ENCODE peak calls at places on chromosomes 7 and 10, in seven cellular contexts. J, X, E, Z, T, W and M are unnamed samples.

GRCh38 chr7:151687523-151688235 is 168.0 kb upstream of the RHEB start:
- DNase-seq in J (peak), X (peak), E (peak), Z (peak), T (no peak), W (peak), M (no peak)

GRCh38 chr7:97495487-97495886 is 236.4 kb upstream of the TAC1 start:
- DNase-seq in J (no peak), X (no peak), E (no peak), Z (no peak), T (no peak), W (no peak), M (no peak)

GRCh38 chr10:80522756-80523363 is 14.8 kb upstream of the SH2D4B start:
- DNase-seq in J (no peak), X (no peak), E (no peak), Z (no peak), T (no peak), W (no peak), M (no peak)

GRCh38 chr10:49071221-49071761 is 44.0 kb downstream of the VSTM4 start:
- DNase-seq in J (no peak), X (no peak), E (no peak), Z (peak), T (no peak), W (peak), M (no peak)

GRCh38 chr7:13197501-13197900 is 510.1 kb downstream of the ARL4A start:
- DNase-seq in J (no peak), X (no peak), E (no peak), Z (no peak), T (no peak), W (no peak), M (no peak)

GRCh38 chr7:35801392-35802101 is 690 bp downstream of the SEPTIN7 start:
- DNase-seq in J (peak), X (peak), E (peak), Z (peak), T (peak), W (peak), M (peak)

GRCh38 chr10:129308953-129309352 is 158.1 kb upstream of the MGMT start:
- DNase-seq in J (no peak), X (no peak), E (no peak), Z (no peak), T (no peak), W (no peak), M (no peak)

GRCh38 chr7:105876964-105877601 is 684 bp upstream of the ATXN7L1 start:
- DNase-seq in J (peak), X (peak), E (peak), Z (no peak), T (no peak), W (peak), M (peak)

GRCh38 chr7:37323912-37324430 is 124.7 kb downstream of the ELMO1 start:
- DNase-seq in J (no peak), X (no peak), E (no peak), Z (no peak), T (no peak), W (no peak), M (no peak)

GRCh38 chr7:104306788-104307187 is 21.6 kb upstream of the LHFPL3 start:
- DNase-seq in J (no peak), X (no peak), E (no peak), Z (no peak), T (no peak), W (no peak), M (no peak)

GRCh38 chr7:88396295-88396947 is 89.7 kb upstream of the STEAP4 start:
- DNase-seq in J (no peak), X (peak), E (no peak), Z (no peak), T (no peak), W (no peak), M (peak)

GRCh38 chr7:5396542-5396941 is 27.1 kb downstream of the TNRC18 start:
- DNase-seq in J (no peak), X (no peak), E (peak), Z (peak), T (peak), W (peak), M (peak)

GRCh38 chr10:111338798-111339197 is 262.0 kb downstream of the ADRA2A start:
- DNase-seq in J (no peak), X (no peak), E (no peak), Z (no peak), T (peak), W (no peak), M (peak)

GRCh38 chr7:144019457-144019856 is 19.3 kb downstream of the OR6B1 start:
- DNase-seq in J (no peak), X (peak), E (no peak), Z (no peak), T (no peak), W (no peak), M (no peak)

GRCh38 chr7:27212587-27213149 is 12.8 kb upstream of the HOXA13 start:
- DNase-seq in J (no peak), X (no peak), E (no peak), Z (no peak), T (no peak), W (no peak), M (no peak)

GRCh38 chr10:132787253-132788179 is 1.6 kb upstream of the NKX6-2 start:
- DNase-seq in J (peak), X (no peak), E (peak), Z (no peak), T (no peak), W (no peak), M (peak)

GRCh38 chr10:89346264-89346971 is 18.6 kb downstream of the IFIT3 start:
- DNase-seq in J (peak), X (peak), E (no peak), Z (no peak), T (no peak), W (peak), M (no peak)

GRCh38 chr10:15209827-15210509 is 41.5 kb upstream of the NMT2 start:
- DNase-seq in J (peak), X (peak), E (peak), Z (peak), T (peak), W (peak), M (peak)

GRCh38 chr10:1074748-1075358 is 18.7 kb downstream of the WDR37 start:
- DNase-seq in J (no peak), X (no peak), E (peak), Z (peak), T (no peak), W (no peak), M (no peak)
- TF ChIP-seq CTCF in J (peak), X (peak), E (peak), Z (no peak), T (peak), W (no peak), M (no peak)

GRCh38 chr7:55065511-55066229 is 46.9 kb downstream of the EGFR start:
- DNase-seq in J (peak), X (peak), E (no peak), Z (no peak), T (no peak), W (peak), M (no peak)

GRCh38 chr7:55066938-55067337 is 48.1 kb downstream of the EGFR start:
- DNase-seq in J (no peak), X (no peak), E (no peak), Z (no peak), T (no peak), W (no peak), M (no peak)

GRCh38 chr7:55065079-55065478 is 46.3 kb downstream of the EGFR start:
- DNase-seq in J (no peak), X (peak), E (no peak), Z (peak), T (no peak), W (peak), M (no peak)

GRCh38 chr7:55067748-55068147 is 48.9 kb downstream of the EGFR start:
- DNase-seq in J (no peak), X (no peak), E (no peak), Z (no peak), T (no peak), W (no peak), M (no peak)

GRCh38 chr7:55066479-55066878 is 47.7 kb downstream of the EGFR start:
- DNase-seq in J (peak), X (no peak), E (no peak), Z (no peak), T (no peak), W (no peak), M (no peak)
- TF ChIP-seq CTCF in J (no peak), X (no peak), E (no peak), Z (no peak), T (no peak), W (no peak), M (no peak)

DNA sequence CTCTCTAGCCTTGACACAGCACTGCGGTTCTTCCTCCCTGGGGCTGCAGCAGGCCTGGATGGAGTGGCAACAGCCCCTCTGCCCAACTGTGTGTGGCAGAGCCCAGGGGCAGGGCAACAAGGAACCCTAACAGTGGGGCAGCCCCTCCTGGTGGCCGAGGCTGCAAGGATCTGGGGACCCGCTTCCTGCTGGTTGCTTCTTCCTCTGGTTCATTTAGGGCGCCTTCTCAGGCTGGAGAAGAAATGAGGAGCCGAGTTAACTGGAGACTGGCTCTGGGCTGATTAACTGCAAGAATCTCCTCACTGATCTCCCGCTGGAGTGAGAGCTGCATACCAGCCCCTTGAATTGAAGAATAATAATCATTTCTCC is 80.1 kb upstream of the EMX2 start:
- DNase-seq in J (peak), X (no peak), E (no peak), Z (no peak), T (no peak), W (no peak), M (no peak)
- TF ChIP-seq CTCF in J (peak), X (no peak), E (no peak), Z (no peak), T (no peak), W (no peak), M (no peak)

GRCh38 chr10:33412261-33413092 is 78.0 kb upstream of the NRP1 start:
- DNase-seq in J (no peak), X (peak), E (no peak), Z (no peak), T (no peak), W (peak), M (no peak)

GRCh38 chr10:33410096-33410859 is 75.8 kb upstream of the NRP1 start:
- DNase-seq in J (no peak), X (no peak), E (no peak), Z (no peak), T (no peak), W (no peak), M (no peak)

GRCh38 chr10:33414841-33415240 is 80.4 kb upstream of the NRP1 start:
- DNase-seq in J (no peak), X (no peak), E (no peak), Z (no peak), T (no peak), W (no peak), M (no peak)

GRCh38 chr10:33410860-33411234 is 76.4 kb upstream of the NRP1 start:
- DNase-seq in J (no peak), X (no peak), E (no peak), Z (no peak), T (no peak), W (no peak), M (no peak)

DNA sequence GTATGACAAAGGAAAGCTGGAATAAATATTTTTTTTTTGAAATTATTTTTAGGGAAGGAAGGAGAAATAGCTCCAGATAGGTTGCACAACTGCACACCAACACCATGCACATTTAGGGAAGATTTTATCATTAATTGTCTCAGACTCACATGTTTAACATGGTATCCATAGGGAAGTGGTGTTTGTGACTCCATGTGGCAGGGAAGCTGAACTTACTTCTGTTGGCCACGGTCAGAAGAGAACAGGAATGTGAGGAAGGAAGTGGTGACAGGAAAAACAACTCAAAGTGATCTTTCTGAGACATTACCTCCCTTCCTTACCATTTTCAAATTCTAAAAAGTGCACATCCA is 78.6 kb upstream of the NRP1 start:
- DNase-seq in J (no peak), X (peak), E (no peak), Z (no peak), T (no peak), W (no peak), M (no peak)
- TF ChIP-seq CTCF in J (no peak), X (no peak), E (peak), Z (no peak), T (no peak), W (no peak), M (no peak)

GRCh38 chr10:43297534-43297933 is 30.7 kb upstream of the RASGEF1A start:
- DNase-seq in J (no peak), X (no peak), E (no peak), Z (no peak), T (no peak), W (no peak), M (no peak)
- TF ChIP-seq CTCF in J (no peak), X (no peak), E (no peak), Z (no peak), T (no peak), W (no peak), M (no peak)

DNA sequence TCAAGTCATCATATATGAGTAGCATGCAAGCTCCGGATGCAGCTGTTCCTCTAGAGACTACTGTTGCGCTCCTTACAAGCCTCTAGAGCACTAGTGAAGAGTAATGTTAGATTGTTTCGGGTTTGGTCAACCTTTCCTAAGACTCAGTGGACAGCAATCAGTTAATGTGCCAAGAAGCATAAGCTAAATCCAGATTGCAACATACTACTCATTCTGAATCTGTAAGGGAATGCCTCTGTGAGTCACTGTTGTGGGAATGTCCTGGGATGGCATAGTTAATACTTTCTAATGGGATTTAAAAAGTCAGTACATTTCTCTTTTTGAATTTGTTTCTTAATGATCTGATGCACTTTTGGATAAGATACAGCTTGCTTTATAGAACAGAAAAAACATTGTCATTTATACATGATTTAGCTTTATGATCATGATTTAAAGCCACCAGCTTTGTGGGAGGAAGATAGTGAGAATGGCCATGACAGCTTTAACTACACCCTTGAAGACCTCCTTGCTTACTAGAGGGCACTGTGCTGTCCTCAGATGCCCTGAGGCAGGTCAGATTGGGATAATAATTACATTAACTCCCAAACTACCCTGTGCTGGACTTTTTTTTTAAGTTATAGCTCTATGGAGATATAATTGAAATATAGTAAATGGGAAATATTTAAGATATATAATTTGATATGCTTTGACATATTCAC is 138.4 kb downstream of the SDK1 start:
- DNase-seq in J (no peak), X (peak), E (no peak), Z (no peak), T (no peak), W (peak), M (no peak)
- TF ChIP-seq CTCF in J (no peak), X (no peak), E (peak), Z (no peak), T (no peak), W (no peak), M (no peak)

GRCh38 chr7:92988051-92988450 is 129.7 kb downstream of the SAMD9 start:
- DNase-seq in J (peak), X (peak), E (peak), Z (no peak), T (no peak), W (peak), M (no peak)
- TF ChIP-seq CTCF in J (peak), X (peak), E (peak), Z (no peak), T (no peak), W (peak), M (peak)

GRCh38 chr7:95047291-95047690 is 139.9 kb downstream of the PPP1R9A start:
- DNase-seq in J (no peak), X (no peak), E (no peak), Z (no peak), T (no peak), W (no peak), M (no peak)

GRCh38 chr7:95046494-95047240 is 139.3 kb downstream of the PPP1R9A start:
- DNase-seq in J (peak), X (no peak), E (no peak), Z (no peak), T (no peak), W (no peak), M (peak)

GRCh38 chr7:95045236-95045923 is 138.0 kb downstream of the PPP1R9A start:
- DNase-seq in J (peak), X (peak), E (no peak), Z (no peak), T (no peak), W (no peak), M (no peak)
- TF ChIP-seq CTCF in J (peak), X (peak), E (peak), Z (no peak), T (peak), W (no peak), M (no peak)

DNA sequence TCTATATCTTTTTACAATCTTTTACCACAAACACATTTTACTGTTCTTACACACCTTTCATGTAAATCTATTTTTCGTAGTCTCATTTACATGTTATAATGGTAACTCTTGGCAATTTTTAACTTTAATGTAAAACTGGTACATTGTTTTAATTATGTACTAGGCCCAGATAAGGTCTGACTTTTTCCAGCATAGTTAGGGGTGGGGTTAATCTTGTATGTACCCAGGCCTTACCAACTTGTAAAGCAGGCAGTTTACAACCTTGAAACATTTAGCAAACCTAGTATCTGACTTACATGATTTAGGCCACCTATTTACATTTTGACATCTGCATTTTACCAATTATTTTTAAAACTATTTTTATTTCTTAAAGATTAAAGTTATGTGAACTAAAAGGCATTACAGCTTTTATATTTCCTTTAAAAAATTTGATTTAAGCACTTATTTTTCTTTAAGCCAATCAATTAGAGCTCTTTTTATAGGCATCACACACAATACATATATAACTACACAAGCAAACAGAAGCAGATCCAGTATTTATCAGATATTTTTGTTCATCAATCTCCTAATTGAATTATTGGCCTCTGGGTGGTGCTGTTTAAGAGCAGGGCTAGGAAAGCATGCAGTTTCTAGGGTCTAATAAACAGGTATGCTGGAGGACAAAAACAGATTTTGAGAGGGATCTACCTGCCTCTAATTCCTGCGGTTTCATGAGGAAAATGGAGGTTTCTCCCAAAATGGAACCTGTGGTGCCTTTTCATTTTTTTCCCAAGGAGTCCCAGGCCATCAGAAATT is 19.7 kb upstream of the CROT start:
- DNase-seq in J (no peak), X (no peak), E (no peak), Z (no peak), T (no peak), W (no peak), M (no peak)
- TF ChIP-seq CTCF in J (no peak), X (no peak), E (peak), Z (no peak), T (no peak), W (no peak), M (no peak)